ENCODE peak calls at places on chromosomes 12 and 14, in five cellular contexts. R is GM23338, D is mesothelial cell of epicardium, E is neural crest cell, K is OCI-LY7. S is an unnamed sample.

GRCh38 chr12:132429932-132430643 is 59.9 kb upstream of the FBRSL1 start:
- DNase-seq in R (peak), D (no peak), E (no peak), K (peak), S (no peak)

GRCh38 chr12:31849090-31849687 is 110.0 kb upstream of the RESF1 start:
- DNase-seq in R (peak), D (no peak), E (no peak), K (peak), S (no peak)

GRCh38 chr14:30223385-30223785 is 295.7 kb upstream of the PRKD1 start:
- DNase-seq in R (no peak), D (no peak), E (no peak), K (no peak), S (peak)

GRCh38 chr12:94134226-94134795 is 14.1 kb upstream of the PLXNC1 start:
- DNase-seq in R (peak), D (no peak), E (peak), K (peak), S (peak)

GRCh38 chr14:68042591-68043210 is 223.1 kb downstream of the RAD51B start:
- DNase-seq in R (no peak), D (no peak), E (no peak), K (no peak), S (no peak)

GRCh38 chr12:2168808-2169207 is 116.0 kb downstream of the CACNA1C start:
- DNase-seq in R (no peak), D (no peak), E (no peak), K (no peak), S (no peak)

GRCh38 chr12:57235012-57235727 is 5.7 kb downstream of the SHMT2 start:
- DNase-seq in R (peak), D (no peak), E (no peak), K (no peak), S (no peak)

GRCh38 chr14:105092912-105093425 is 27.7 kb upstream of the GPR132 start:
- DNase-seq in R (no peak), D (peak), E (no peak), K (no peak), S (no peak)

GRCh38 chr12:57522887-57523705 is 472 bp downstream of the MBD6 start:
- DNase-seq in R (peak), D (peak), E (peak), K (peak), S (no peak)

GRCh38 chr14:102085503-102085902 is 1.3 kb downstream of the HSP90AA1 start:
- DNase-seq in R (no peak), D (no peak), E (no peak), K (no peak), S (no peak)

GRCh38 chr14:88013750-88014349 is 8.9 kb downstream of the GPR65 start:
- DNase-seq in R (peak), D (no peak), E (peak), K (peak), S (no peak)

GRCh38 chr12:104930388-104931326 is 27.4 kb downstream of the SLC41A2 start:
- DNase-seq in R (no peak), D (no peak), E (no peak), K (no peak), S (no peak)

GRCh38 chr12:57069522-57069921 is 9.1 kb downstream of the NEMP1 start:
- DNase-seq in R (peak), D (no peak), E (peak), K (peak), S (no peak)

GRCh38 chr14:59422069-59422881 is 42.9 kb downstream of the GPR135 start:
- DNase-seq in R (peak), D (no peak), E (no peak), K (peak), S (no peak)

GRCh38 chr14:23057757-23058653 is 685 bp upstream of the CDH24 start:
- DNase-seq in R (peak), D (peak), E (peak), K (peak), S (no peak)

GRCh38 chr12:106760184-106760531 is 14.3 kb upstream of the RIC8B start:
- DNase-seq in R (peak), D (no peak), E (peak), K (peak), S (no peak)
- TF ChIP-seq CTCF in R (no peak), D (no peak), E (no peak), K (no peak), S (no peak)

GRCh38 chr12:19964549-19964948 is 403.8 kb upstream of the PDE3A start:
- DNase-seq in R (no peak), D (no peak), E (no peak), K (no peak), S (no peak)
- TF ChIP-seq CTCF in R (no peak), D (no peak), E (no peak), K (no peak), S (no peak)

DNA sequence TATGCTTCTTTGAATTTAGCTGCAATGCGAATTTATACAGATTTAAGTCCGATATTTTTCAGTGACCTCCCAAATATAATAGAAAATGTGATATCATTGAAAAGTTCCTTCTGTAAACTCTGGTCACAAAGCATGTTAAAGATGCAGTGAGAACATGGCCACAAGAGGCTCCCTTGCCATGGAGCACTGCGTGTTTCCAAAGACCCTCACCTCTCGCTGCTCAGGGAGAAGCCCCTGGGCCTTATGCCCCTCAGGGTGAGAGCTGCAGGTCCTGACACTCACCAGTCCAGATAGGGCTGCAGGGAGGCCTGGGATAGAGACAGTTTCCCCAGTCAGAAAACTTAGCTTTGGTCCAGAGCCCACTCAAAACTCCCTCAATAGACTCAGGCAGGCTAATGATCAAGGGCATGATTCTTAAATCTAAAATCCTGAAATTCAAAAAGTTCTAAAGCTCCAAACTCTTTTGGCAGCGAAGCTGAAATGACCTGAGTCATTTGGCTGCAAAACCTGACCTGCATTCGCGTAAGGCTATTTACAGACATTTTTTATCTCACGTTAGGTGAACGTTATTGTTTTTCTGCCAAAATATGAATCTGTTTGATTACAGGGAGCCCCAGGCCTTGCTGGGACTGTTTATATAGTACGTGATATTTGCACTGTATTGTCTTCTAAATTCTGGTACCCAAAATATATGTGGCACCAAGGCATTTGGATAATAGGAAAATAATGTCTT is 67.8 kb downstream of the CAPZA3 start:
- DNase-seq in R (peak), D (no peak), E (no peak), K (no peak), S (no peak)
- TF ChIP-seq CTCF in R (peak), D (no peak), E (no peak), K (no peak), S (no peak)

DNA sequence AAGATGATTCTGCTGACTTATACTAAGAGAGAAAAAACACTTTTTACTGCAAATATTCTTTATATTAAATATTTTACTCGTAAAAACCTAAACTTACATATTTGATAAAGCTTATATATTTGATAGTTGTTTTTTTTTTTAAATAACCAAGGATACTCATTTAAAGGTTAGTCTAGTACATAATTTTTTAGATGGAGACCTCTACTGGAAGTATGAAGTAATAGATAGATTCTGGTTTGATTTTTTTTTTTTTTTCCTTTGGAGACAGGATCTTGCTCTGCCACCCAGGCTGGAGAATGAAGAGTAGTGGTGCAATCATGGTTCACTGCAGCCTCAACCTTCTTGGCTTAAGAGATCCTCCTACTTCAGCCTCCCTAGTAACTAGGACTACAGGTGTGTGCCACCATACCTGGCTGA is 16.4 kb downstream of the ARID2 start:
- DNase-seq in R (peak), D (no peak), E (no peak), K (peak), S (no peak)
- TF ChIP-seq CTCF in R (no peak), D (no peak), E (peak), K (peak), S (peak)

GRCh38 chr12:107448198-107448597 is 237.4 kb upstream of the PWP1 start:
- DNase-seq in R (peak), D (no peak), E (peak), K (peak), S (no peak)
- TF ChIP-seq CTCF in R (peak), D (no peak), E (peak), K (peak), S (peak)

GRCh38 chr12:4277205-4277543 is 3.6 kb downstream of the CCND2 start:
- DNase-seq in R (no peak), D (no peak), E (no peak), K (no peak), S (no peak)
- TF ChIP-seq CTCF in R (no peak), D (peak), E (peak), K (peak), S (no peak)

GRCh38 chr14:75022655-75023054 is 19.9 kb downstream of the EIF2B2 start:
- DNase-seq in R (peak), D (no peak), E (peak), K (peak), S (no peak)
- TF ChIP-seq CTCF in R (peak), D (no peak), E (peak), K (peak), S (peak)

DNA sequence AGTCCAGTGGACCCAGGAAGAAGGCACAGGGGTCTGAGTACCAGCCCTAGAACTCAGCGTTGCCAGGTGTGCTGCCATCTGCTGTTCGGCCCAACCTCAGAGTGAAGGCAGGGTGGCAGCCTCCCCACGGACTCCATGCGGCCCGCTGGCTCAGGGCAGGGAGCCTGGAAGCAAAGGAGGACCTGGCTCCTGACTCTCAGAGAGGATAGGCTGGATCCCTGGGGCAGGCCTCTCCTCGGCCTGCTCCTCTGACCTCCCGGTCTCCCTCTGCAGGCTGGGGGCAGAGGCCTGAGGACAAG is 10.1 kb downstream of the MCRS1 start:
- DNase-seq in R (peak), D (no peak), E (no peak), K (no peak), S (no peak)
- TF ChIP-seq CTCF in R (peak), D (no peak), E (no peak), K (peak), S (peak)

GRCh38 chr14:97056086-97056485 is 258.9 kb downstream of the VRK1 start:
- DNase-seq in R (peak), D (no peak), E (no peak), K (no peak), S (no peak)
- TF ChIP-seq CTCF in R (peak), D (no peak), E (no peak), K (no peak), S (no peak)

DNA sequence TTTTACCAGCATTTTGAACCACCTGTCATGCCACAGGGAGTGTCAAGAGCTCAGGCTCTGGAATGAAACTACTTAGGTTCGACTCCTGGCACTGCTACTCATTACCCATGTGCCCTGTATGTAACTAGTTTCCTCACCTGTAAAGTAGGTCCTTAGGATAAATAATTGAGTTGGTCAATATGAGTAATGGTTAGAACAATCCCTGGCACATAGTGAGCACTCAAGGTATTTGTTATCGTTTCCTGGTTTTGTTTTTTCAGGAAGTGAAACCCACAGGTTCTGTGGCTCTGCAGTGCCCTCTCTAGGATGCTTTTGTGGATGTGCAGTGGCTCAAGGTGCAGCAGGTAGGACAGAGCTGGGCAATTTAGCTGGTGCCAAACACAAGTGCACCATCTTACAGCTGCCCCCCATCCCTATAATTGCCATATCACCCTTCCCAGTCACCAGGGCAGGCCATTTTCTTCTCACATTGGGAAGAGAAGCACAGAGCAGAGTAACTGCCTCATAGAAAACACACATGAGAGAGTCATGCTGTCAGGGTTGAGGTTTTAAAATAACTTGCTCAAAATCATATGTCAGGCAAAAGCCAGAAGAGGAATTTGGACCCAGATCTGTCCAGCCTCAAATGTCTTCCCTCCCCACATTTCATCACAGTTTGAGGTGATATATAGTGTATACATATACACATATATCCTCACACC is 297.5 kb downstream of the RPAP3 start:
- DNase-seq in R (peak), D (no peak), E (no peak), K (peak), S (no peak)
- TF ChIP-seq CTCF in R (peak), D (no peak), E (no peak), K (peak), S (no peak)

S was measured in BJ.